ENCODE peak calls at places on chromosomes 5 and 9, in five cellular contexts. I is CD14-positive monocyte, P is GM20000, Z is hepatocyte, Q is left ventricle myocardium inferior. G is an unnamed sample.

GRCh38 chr5:58469895-58470294 is 10.0 kb upstream of the PLK2 start:
- DNase-seq in I (no peak), Z (no peak), Q (no peak), P (no peak), G (no peak)

GRCh38 chr5:36619012-36619635 is 12.7 kb downstream of the SLC1A3 start:
- DNase-seq in I (no peak), Z (no peak), P (no peak), Q (no peak), G (no peak)

GRCh38 chr9:134565316-134565915 is 76.2 kb upstream of the COL5A1 start:
- DNase-seq in P (no peak), I (no peak), Q (no peak), Z (peak), G (no peak)

GRCh38 chr5:38830521-38831051 is 15.2 kb upstream of the OSMR start:
- DNase-seq in Z (no peak), I (no peak), P (no peak), Q (no peak), G (no peak)

GRCh38 chr5:65480306-65480865 is 1.3 kb downstream of the ADAMTS6 start:
- DNase-seq in P (peak), I (no peak), Q (peak), Z (peak), G (no peak)

GRCh38 chr5:133065482-133065881 is 13.7 kb downstream of the HSPA4 start:
- DNase-seq in Z (peak), Q (no peak), P (no peak), I (no peak), G (no peak)

GRCh38 chr5:54713923-54714581 is 196.5 kb downstream of the SNX18 start:
- DNase-seq in I (no peak), P (no peak), Q (no peak), Z (peak), G (no peak)

GRCh38 chr9:126420643-126421564 is 94.3 kb downstream of the MVB12B start:
- DNase-seq in I (no peak), Z (no peak), P (no peak), Q (no peak), G (no peak)

GRCh38 chr5:149675467-149676201 is 54.5 kb upstream of the PPARGC1B start:
- DNase-seq in P (no peak), Q (peak), I (no peak), Z (peak), G (no peak)

GRCh38 chr5:57955506-57955905 is 472.9 kb upstream of the ACTBL2 start:
- DNase-seq in Q (no peak), P (no peak), Z (no peak), I (no peak), G (no peak)

GRCh38 chr9:73525350-73525749 is 373.7 kb downstream of the ANXA1 start:
- DNase-seq in Z (no peak), I (no peak), P (no peak), Q (no peak), G (no peak)

GRCh38 chr9:121690316-121690715 is 38.9 kb downstream of the DAB2IP start:
- DNase-seq in P (no peak), I (no peak), Q (peak), Z (peak), G (no peak)

GRCh38 chr5:93192107-93192506 is 388.9 kb downstream of the NR2F1-AS1 start:
- DNase-seq in Z (no peak), Q (no peak), P (no peak), I (no peak), G (no peak)

GRCh38 chr5:131382407-131383395 is 118.8 kb downstream of the CDC42SE2 start:
- DNase-seq in Z (peak), Q (no peak), P (peak), I (peak), G (no peak)
- TF ChIP-seq CTCF in Z (peak), Q (peak), P (peak), I (peak), G (peak)

DNA sequence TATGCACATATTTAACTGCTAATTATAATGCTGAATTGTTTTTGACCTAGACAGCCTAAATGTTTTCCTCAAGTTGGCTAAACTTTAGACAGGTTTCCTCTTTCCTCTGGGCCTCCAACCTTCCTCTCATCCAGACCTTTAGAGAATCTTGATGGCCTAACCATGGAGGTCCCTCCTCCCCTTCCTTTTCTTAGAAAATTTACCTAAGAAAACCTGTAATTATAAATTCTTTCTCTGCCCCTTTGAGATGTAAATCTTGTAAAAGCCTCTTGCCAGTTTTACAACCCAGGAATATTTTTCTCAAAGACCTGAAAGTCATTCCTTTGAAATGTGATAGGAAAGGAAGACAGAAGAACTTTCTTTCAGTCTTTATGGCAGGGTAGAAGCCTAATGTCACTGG is 1752.6 kb upstream of the C9orf72 start:
- DNase-seq in P (no peak), I (no peak), Z (no peak), Q (no peak), G (no peak)
- TF ChIP-seq CTCF in P (no peak), I (no peak), Z (no peak), Q (no peak), G (no peak)

GRCh38 chr5:163079618-163080017 is 357.8 kb upstream of the CCNG1 start:
- DNase-seq in I (no peak), P (no peak), Q (no peak), Z (no peak), G (no peak)
- TF ChIP-seq CTCF in I (no peak), P (peak), Q (no peak), Z (no peak), G (peak)

GRCh38 chr9:95126739-95127138 is 190.8 kb downstream of the FANCC start:
- DNase-seq in P (no peak), Z (no peak), Q (no peak), I (no peak), G (no peak)

GRCh38 chr9:95125652-95126051 is 191.9 kb downstream of the FANCC start:
- DNase-seq in I (no peak), Z (no peak), P (no peak), Q (no peak), G (no peak)

GRCh38 chr9:95128177-95128524 is 189.4 kb downstream of the FANCC start:
- DNase-seq in Q (no peak), I (no peak), Z (no peak), P (no peak), G (no peak)

GRCh38 chr9:95127249-95128176 is 190.0 kb downstream of the FANCC start:
- DNase-seq in I (peak), Q (peak), P (peak), Z (peak), G (peak)

DNA sequence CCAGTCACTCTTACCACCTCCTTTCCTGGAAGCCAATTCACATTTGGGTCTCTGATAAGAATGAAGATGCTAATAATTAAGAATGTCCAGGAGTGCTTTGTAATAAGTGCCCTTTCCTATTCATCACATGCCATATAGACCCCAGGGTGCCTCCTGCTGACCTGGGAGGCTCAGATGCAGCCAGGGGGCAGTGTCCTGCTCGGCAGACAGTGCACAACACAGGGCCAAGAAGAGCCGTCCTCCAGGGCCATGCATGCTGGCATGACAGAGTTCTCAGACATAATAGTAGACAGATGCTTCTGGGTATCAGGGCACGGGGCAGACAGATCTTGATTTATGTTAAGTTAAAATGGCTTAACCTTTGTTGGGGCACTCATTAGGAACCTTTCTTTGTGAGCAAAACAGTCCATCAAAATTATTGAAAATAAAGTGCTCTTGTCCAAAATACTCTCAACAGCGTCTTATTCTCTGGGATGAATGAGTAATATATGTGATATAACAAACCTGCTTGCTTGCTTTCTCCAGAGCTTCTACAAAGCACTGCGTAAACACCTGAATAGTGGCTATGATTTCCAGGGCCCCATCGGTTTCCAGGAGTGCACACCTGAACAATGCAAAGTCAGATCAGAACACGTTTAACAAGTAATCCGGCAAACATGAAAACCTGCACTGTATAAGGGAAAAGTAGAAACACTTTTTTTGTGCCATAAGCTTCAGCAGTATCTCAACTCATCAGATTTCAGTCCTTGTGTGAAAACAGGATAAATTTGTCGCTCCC is 192.7 kb downstream of the FANCC start:
- DNase-seq in P (no peak), Q (no peak), I (no peak), Z (no peak), G (no peak)
- TF ChIP-seq CTCF in P (no peak), Q (peak), I (no peak), Z (peak), G (peak)

GRCh38 chr5:134071850-134072207 is 42.7 kb upstream of the TCF7 start:
- DNase-seq in Q (no peak), P (peak), I (no peak), Z (no peak), G (no peak)

GRCh38 chr5:134069553-134069952 is 44.9 kb upstream of the TCF7 start:
- DNase-seq in Z (no peak), P (no peak), I (no peak), Q (no peak), G (no peak)

GRCh38 chr5:134072471-134073220 is 41.8 kb upstream of the TCF7 start:
- DNase-seq in I (no peak), P (no peak), Z (no peak), Q (no peak), G (no peak)

GRCh38 chr5:134070979-134071849 is 43.3 kb upstream of the TCF7 start:
- DNase-seq in P (peak), I (no peak), Z (peak), Q (no peak), G (peak)

DNA sequence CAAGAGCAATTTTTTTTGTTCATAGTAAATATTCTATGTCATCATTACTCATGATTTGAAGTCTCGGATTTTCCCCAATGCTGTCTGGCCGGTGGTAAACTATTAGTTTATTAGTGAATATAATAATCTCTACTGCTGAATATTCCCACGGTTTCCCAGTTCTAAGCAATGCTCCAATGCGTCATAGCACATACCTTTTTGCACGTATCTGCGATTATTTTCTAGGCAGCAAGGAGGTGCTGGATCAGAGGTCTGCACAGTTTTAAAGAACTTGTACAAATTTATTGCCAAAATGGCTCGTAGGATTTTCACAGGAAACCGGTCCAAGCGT is 43.9 kb upstream of the TCF7 start:
- DNase-seq in Z (peak), Q (no peak), I (no peak), P (no peak), G (no peak)
- TF ChIP-seq CTCF in Z (no peak), Q (no peak), I (no peak), P (no peak), G (peak)

GRCh38 chr5:1054018-1054798 is 45.6 kb downstream of the NKD2 start:
- DNase-seq in Z (no peak), Q (peak), I (no peak), P (no peak), G (no peak)

GRCh38 chr5:1053391-1054017 is 44.9 kb downstream of the NKD2 start:
- DNase-seq in Z (no peak), I (no peak), P (no peak), Q (peak), G (no peak)

GRCh38 chr5:1051366-1051720 is 42.7 kb downstream of the NKD2 start:
- DNase-seq in Z (no peak), I (no peak), P (no peak), Q (no peak), G (no peak)

GRCh38 chr5:1052076-1052475 is 43.5 kb downstream of the NKD2 start:
- DNase-seq in Q (peak), I (no peak), Z (no peak), P (no peak), G (no peak)

GRCh38 chr5:1052641-1053390 is 44.2 kb downstream of the NKD2 start:
- DNase-seq in I (no peak), Q (peak), Z (no peak), P (no peak), G (no peak)
- TF ChIP-seq CTCF in I (no peak), Q (peak), Z (no peak), P (no peak), G (no peak)